ENCODE peak calls at places on chromosomes 7 and 10, in six cellular contexts. W is transverse colon, N is adrenal gland, D is right lobe of liver, A is stomach, S is spleen. B is an unnamed sample. For H3K27me3, the result is how much of the 10 kb centered on the place peaks cover.

GRCh38 chr7:129607471-129608120 is 3.9 kb upstream of the NRF1 start:
- DNase-seq in S (no peak), N (no peak), A (no peak), D (no peak), W (peak), B (no peak)

GRCh38 chr10:87605656-87606308 is 53.9 kb upstream of the PAPSS2 start:
- DNase-seq in W (no peak), D (no peak), S (no peak), N (no peak), A (no peak), B (peak)

GRCh38 chr7:20131776-20132175 is 85.4 kb downstream of the MACC1 start:
- DNase-seq in A (no peak), W (no peak), N (no peak), S (no peak), D (no peak), B (no peak)

GRCh38 chr10:10992961-10993714 is 24.5 kb upstream of the CELF2 start:
- DNase-seq in W (no peak), S (no peak), D (no peak), N (no peak), A (no peak), B (no peak)

GRCh38 chr10:82796510-82796909 is 921.5 kb downstream of the NRG3 start:
- DNase-seq in A (no peak), S (no peak), W (no peak), N (no peak), D (no peak), B (no peak)

GRCh38 chr10:89615824-89616223 is 29.2 kb downstream of the PANK1 start:
- DNase-seq in S (no peak), A (no peak), N (no peak), W (no peak), D (no peak), B (no peak)

GRCh38 chr7:45683556-45684148 is 109.5 kb downstream of the ADCY1 start:
- DNase-seq in S (peak), A (peak), W (no peak), D (no peak), N (no peak), B (no peak)

GRCh38 chr10:61751599-61751998 is 88.9 kb downstream of the CABCOCO1 start:
- DNase-seq in A (no peak), N (no peak), S (no peak), W (no peak), D (no peak), B (no peak)

GRCh38 chr7:94396044-94396443 is 1.3 kb downstream of the COL1A2 start:
- DNase-seq in A (no peak), N (no peak), S (no peak), D (no peak), W (no peak), B (no peak)

GRCh38 chr10:14160299-14160698 is 170.4 kb downstream of the FRMD4A start:
- DNase-seq in W (no peak), A (no peak), S (no peak), N (no peak), D (no peak), B (no peak)

GRCh38 chr7:26508917-26509316 is 217.3 kb downstream of the SNX10 start:
- DNase-seq in W (no peak), D (no peak), A (no peak), N (no peak), S (no peak), B (no peak)

GRCh38 chr10:120891367-120891766 is 40.2 kb downstream of the WDR11 start:
- DNase-seq in W (no peak), N (no peak), D (no peak), S (no peak), A (no peak), B (no peak)

GRCh38 chr7:154259396-154259795 is 207.2 kb downstream of the DPP6 start:
- DNase-seq in N (no peak), D (no peak), S (no peak), A (no peak), W (no peak), B (no peak)

GRCh38 chr10:60299390-60299778 is 90.3 kb downstream of the ANK3 start:
- DNase-seq in S (no peak), W (no peak), D (no peak), A (no peak), N (no peak), B (no peak)

GRCh38 chr7:87345166-87345927 is at the start of gene CROT:
- DNase-seq in N (peak), A (peak), S (peak), W (peak), D (peak), B (peak)
- TF ChIP-seq POLR2A in N (peak), A (no peak), S (no peak), W (peak), D (peak), B (peak)

GRCh38 chr7:74304550-74304949 is 15.3 kb downstream of the CLIP2 start:
- DNase-seq in D (no peak), W (no peak), N (no peak), A (no peak), S (no peak), B (no peak)
- TF ChIP-seq CTCF in D (no peak), W (no peak), N (no peak), A (no peak), S (no peak), B (no peak)

GRCh38 chr7:1383398-1384112 is 75.7 kb downstream of the MICALL2 start:
- DNase-seq in S (peak), W (no peak), A (no peak), N (no peak), D (no peak), B (no peak)

GRCh38 chr7:1380821-1381580 is 78.3 kb downstream of the MICALL2 start:
- DNase-seq in W (no peak), D (no peak), A (no peak), N (no peak), S (no peak), B (no peak)

GRCh38 chr7:1384113-1384415 is 75.2 kb downstream of the MICALL2 start:
- DNase-seq in S (no peak), D (no peak), W (no peak), A (no peak), N (no peak), B (no peak)

GRCh38 chr7:1380211-1380815 is 79.0 kb downstream of the MICALL2 start:
- DNase-seq in N (no peak), W (no peak), A (no peak), S (no peak), D (no peak), B (no peak)

DNA sequence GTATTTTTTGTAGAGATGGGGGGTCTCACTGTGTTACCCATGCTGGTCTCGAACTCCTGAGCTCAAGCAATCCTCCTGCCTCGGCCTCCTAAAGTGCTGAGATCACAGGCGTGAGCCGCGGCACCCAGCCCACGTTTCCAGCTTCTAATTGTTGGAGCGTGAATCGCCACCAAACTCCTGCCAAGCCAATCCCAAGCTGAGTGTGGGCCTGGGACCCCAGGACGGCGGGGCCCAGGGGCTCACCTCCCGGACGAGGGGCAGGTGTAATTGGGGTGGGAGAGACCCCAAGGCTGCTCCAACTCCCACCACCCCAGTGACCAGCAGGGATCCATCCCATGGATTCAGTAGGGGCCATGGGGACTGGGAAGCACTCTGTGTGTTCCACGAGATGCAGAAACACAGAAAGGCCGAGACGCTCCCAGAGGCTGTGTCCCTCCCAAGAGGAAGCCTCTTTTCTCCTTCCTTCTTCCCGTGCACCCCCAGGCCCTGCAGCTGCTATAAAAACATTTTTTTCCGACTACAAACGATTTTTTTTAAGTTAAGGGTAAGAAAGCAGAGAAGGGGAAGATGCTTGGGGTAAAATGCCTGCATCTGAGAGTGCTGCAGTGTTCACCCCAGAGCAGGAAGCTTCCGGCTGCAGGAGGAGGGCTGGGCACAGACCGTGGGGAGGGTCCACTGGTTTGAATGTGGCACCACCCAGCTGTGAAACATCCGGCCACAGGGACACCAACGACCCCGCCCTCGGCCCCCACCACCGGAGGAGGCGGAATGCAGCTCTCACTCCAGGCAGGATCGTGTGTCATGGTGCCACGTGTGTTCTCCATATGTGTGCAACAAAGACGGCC is 76.5 kb downstream of the MICALL2 start:
- DNase-seq in S (no peak), A (no peak), D (no peak), W (no peak), N (no peak), B (no peak)
- H3K27me3 ChIP-seq in S (half or more), A (under half), D (under half), W (half or more), N (under half), B (under half)

GRCh38 chr7:127251048-127251451 is 1.7 kb downstream of the GRM8 start:
- DNase-seq in A (no peak), W (no peak), S (no peak), N (no peak), D (peak), B (peak)
- TF ChIP-seq POLR2A in A (no peak), W (no peak), S (no peak), N (no peak), D (no peak), B (no peak)